ENCODE peak calls at places on chromosomes 11 and 22, in eight cellular contexts. T, S, E, C, H, M, X and U are unnamed samples.

GRCh38 chr11:16782226-16782919 is 43.9 kb downstream of the C11orf58 start:
- DNase-seq in T (no peak), S (peak), E (no peak), C (no peak), H (no peak), M (no peak), X (no peak), U (no peak)

GRCh38 chr11:92390783-92391182 is 166.2 kb downstream of the FAT3 start:
- DNase-seq in T (no peak), S (no peak), E (no peak), C (no peak), H (no peak), M (no peak), X (no peak), U (no peak)

GRCh38 chr11:10026514-10026913 is 267.5 kb downstream of the SBF2 start:
- DNase-seq in T (no peak), S (no peak), E (no peak), C (no peak), H (no peak), M (no peak), X (no peak), U (no peak)

GRCh38 chr22:49976439-49977175 is 16.0 kb downstream of the PIM3 start:
- DNase-seq in T (no peak), S (peak), E (peak), C (no peak), H (no peak), M (peak), X (no peak), U (no peak)

GRCh38 chr11:88152381-88152780 is 22.9 kb downstream of the RAB38 start:
- DNase-seq in T (no peak), S (no peak), E (no peak), C (no peak), H (no peak), M (no peak), X (no peak), U (no peak)

GRCh38 chr11:4443479-4443878 is 5.6 kb upstream of the OR52K2 start:
- DNase-seq in T (no peak), S (no peak), E (no peak), C (no peak), H (no peak), M (no peak), X (no peak), U (no peak)

GRCh38 chr11:133530501-133530835 is 1.8 kb downstream of the OPCML start:
- DNase-seq in T (peak), S (no peak), E (no peak), C (no peak), H (no peak), M (no peak), X (no peak), U (no peak)

GRCh38 chr11:113723706-113724246 is 17.7 kb upstream of the TMPRSS5 start:
- DNase-seq in T (no peak), S (no peak), E (no peak), C (no peak), H (no peak), M (no peak), X (no peak), U (no peak)

GRCh38 chr11:17003426-17003825 is 10.8 kb downstream of the PLEKHA7 start:
- DNase-seq in T (no peak), S (no peak), E (no peak), C (no peak), H (no peak), M (no peak), X (no peak), U (no peak)

GRCh38 chr11:119160151-119160550 is 8.4 kb upstream of the NLRX1 start:
- DNase-seq in T (no peak), S (no peak), E (no peak), C (no peak), H (no peak), M (no peak), X (no peak), U (no peak)

GRCh38 chr11:120563698-120564572 is 52.4 kb downstream of the GRIK4 start:
- DNase-seq in T (peak), S (no peak), E (no peak), C (no peak), H (peak), M (no peak), X (no peak), U (no peak)

GRCh38 chr22:16957781-16958180 is 50.2 kb downstream of the GAB4 start:
- DNase-seq in T (no peak), S (no peak), E (no peak), C (no peak), H (no peak), M (peak), X (no peak), U (no peak)

GRCh38 chr11:103735497-103736032 is 300.9 kb upstream of the DDI1 start:
- DNase-seq in T (no peak), S (no peak), E (no peak), C (no peak), H (no peak), M (no peak), X (no peak), U (no peak)

GRCh38 chr11:113308601-113309000 is 5.8 kb upstream of the TTC12 start:
- DNase-seq in T (no peak), S (no peak), E (no peak), C (no peak), H (no peak), M (no peak), X (no peak), U (no peak)

GRCh38 chr11:78069465-78069864 is 5.8 kb downstream of the THRSP start:
- DNase-seq in T (no peak), S (no peak), E (no peak), C (no peak), H (no peak), M (no peak), X (no peak), U (no peak)

GRCh38 chr22:35348703-35349102 is 32.2 kb upstream of the HMOX1 start:
- DNase-seq in T (no peak), S (no peak), E (no peak), C (no peak), H (no peak), M (no peak), X (no peak), U (no peak)

GRCh38 chr22:43129426-43130425 is 13.5 kb downstream of the MCAT start:
- DNase-seq in T (no peak), S (no peak), E (no peak), C (no peak), H (no peak), M (no peak), X (no peak), U (no peak)

GRCh38 chr11:555500-556174 is 4.9 kb downstream of the LMNTD2 start:
- DNase-seq in T (no peak), S (no peak), E (no peak), C (no peak), H (no peak), M (no peak), X (no peak), U (no peak)

GRCh38 chr22:39077513-39077840 is 402 bp downstream of the APOBEC3G start:
- DNase-seq in T (no peak), S (no peak), E (no peak), C (no peak), H (no peak), M (no peak), X (no peak), U (no peak)

GRCh38 chr22:19590696-19591095 is 66.5 kb upstream of the CLDN5 start:
- DNase-seq in T (no peak), S (no peak), E (no peak), C (no peak), H (no peak), M (no peak), X (no peak), U (no peak)

GRCh38 chr11:65425971-65426838 is 3.6 kb downstream of the NEAT1 start:
- DNase-seq in T (no peak), S (no peak), E (peak), C (no peak), H (no peak), M (peak), X (no peak), U (peak)

GRCh38 chr11:111541209-111542061 is 915 bp downstream of the LAYN start:
- DNase-seq in T (peak), S (peak), E (peak), C (peak), H (no peak), M (peak), X (no peak), U (peak)

GRCh38 chr11:13503393-13503792 is 7.6 kb upstream of the PTH start:
- DNase-seq in T (no peak), S (no peak), E (no peak), C (no peak), H (no peak), M (no peak), X (no peak), U (no peak)

GRCh38 chr11:65077466-65077865 is 6.4 kb downstream of the CDCA5 start:
- DNase-seq in T (no peak), S (no peak), E (no peak), C (no peak), H (no peak), M (no peak), X (no peak), U (no peak)

GRCh38 chr11:64876226-64876750 is 2.1 kb downstream of the EHD1 start:
- DNase-seq in T (no peak), S (no peak), E (peak), C (no peak), H (no peak), M (no peak), X (no peak), U (no peak)

GRCh38 chr22:40116496-40117200 is 61.1 kb upstream of the TNRC6B start:
- DNase-seq in T (no peak), S (no peak), E (no peak), C (no peak), H (no peak), M (no peak), X (peak), U (no peak)

GRCh38 chr11:11608783-11609232 is 13.0 kb downstream of the GALNT18 start:
- DNase-seq in T (no peak), S (no peak), E (no peak), C (peak), H (no peak), M (no peak), X (no peak), U (peak)

GRCh38 chr22:45889093-45889538 is 87.8 kb downstream of the WNT7B start:
- DNase-seq in T (no peak), S (peak), E (no peak), C (no peak), H (no peak), M (no peak), X (no peak), U (no peak)

GRCh38 chr11:1361882-1362281 is 27.9 kb upstream of the BRSK2 start:
- DNase-seq in T (no peak), S (no peak), E (no peak), C (no peak), H (no peak), M (no peak), X (no peak), U (no peak)

GRCh38 chr11:78921517-78921916 is 346.9 kb upstream of the NARS2 start:
- DNase-seq in T (no peak), S (no peak), E (no peak), C (no peak), H (no peak), M (no peak), X (no peak), U (no peak)